ENCODE peak calls at places on chromosomes 11 and 22, in five cellular contexts. S is K562, D is GM12891, J is HepG2, L is GM12878. N is an unnamed sample.

GRCh38 chr11:114183041-114183511 is 113.1 kb upstream of the NNMT start:
- DNase-seq in L (no peak), S (peak; percentile 29), J (no peak), D (no peak), N (no peak)

GRCh38 chr11:16049611-16050010 is 306.7 kb downstream of the SOX6 start:
- DNase-seq in D (no peak), L (no peak), J (no peak), S (no peak), N (no peak)

GRCh38 chr11:31816467-31817053 is 5.4 kb upstream of the PAX6 start:
- DNase-seq in D (no peak), J (no peak), S (peak; percentile 32), L (no peak), N (no peak)

GRCh38 chr11:97860237-97860636 is 1160.5 kb upstream of the CNTN5 start:
- DNase-seq in S (no peak), J (no peak), L (no peak), D (no peak), N (no peak)

GRCh38 chr11:112016765-112017356 is 8.3 kb upstream of the DLAT start:
- DNase-seq in J (no peak), L (no peak), D (no peak), S (no peak), N (no peak)

GRCh38 chr11:73154178-73154577 is 12.1 kb upstream of the FCHSD2 start:
- DNase-seq in L (peak; percentile 95), J (no peak), D (no peak), S (no peak), N (peak; percentile 58)

GRCh38 chr11:83364500-83365059 is 78.4 kb upstream of the CCDC90B start:
- DNase-seq in J (no peak), S (no peak), L (no peak), D (no peak), N (no peak)

GRCh38 chr11:12884751-12885318 is 124.3 kb upstream of the RASSF10 start:
- DNase-seq in L (no peak), S (no peak), J (no peak), D (no peak), N (no peak)

GRCh38 chr11:26088391-26088790 is 243.5 kb upstream of the ANO3 start:
- DNase-seq in D (no peak), L (no peak), J (no peak), S (no peak), N (no peak)

GRCh38 chr11:67301951-67302516 is 1.3 kb upstream of the SSH3 start:
- DNase-seq in D (no peak), J (no peak), S (no peak), L (no peak), N (peak; percentile 13)

GRCh38 chr22:23281406-23282088 is 101.2 kb downstream of the BCR start:
- DNase-seq in L (peak; percentile 25), D (peak; percentile 94), S (peak; percentile 100), J (peak; percentile 66), N (peak; percentile 89)

GRCh38 chr11:71334191-71334590 is 81.8 kb upstream of the SHANK2 start:
- DNase-seq in S (no peak), L (no peak), J (no peak), D (no peak), N (no peak)

GRCh38 chr11:6655790-6656580 is at the start of gene DCHS1:
- DNase-seq in S (peak; percentile 83), L (no peak), D (no peak), J (no peak), N (no peak)

GRCh38 chr11:73359930-73360742 is 16.1 kb upstream of the RELT start:
- DNase-seq in D (peak; percentile 70), L (no peak), S (peak; percentile 55), J (peak; percentile 29), N (no peak)

GRCh38 chr11:133693110-133693509 is 152.2 kb downstream of the SPATA19 start:
- DNase-seq in L (no peak), J (no peak), S (no peak), D (no peak), N (no peak)

GRCh38 chr11:122696662-122697061 is 41.1 kb downstream of the UBASH3B start:
- DNase-seq in D (no peak), S (peak; percentile 23), J (no peak), L (no peak), N (peak; percentile 53)

GRCh38 chr11:44315947-44316387 is 6.0 kb upstream of the ALX4 start:
- DNase-seq in D (no peak), L (no peak), S (no peak), J (no peak), N (no peak)

GRCh38 chr11:113806403-113806802 is 26.8 kb downstream of the CLDN25 start:
- DNase-seq in S (peak; percentile 30), D (no peak), L (no peak), J (peak; percentile 64), N (no peak)

GRCh38 chr22:45192701-45193187 is 29.0 kb downstream of the NUP50 start:
- DNase-seq in L (no peak), S (peak; percentile 31), J (peak; percentile 63), D (no peak), N (no peak)

GRCh38 chr22:38947321-38948112 is 9.9 kb upstream of the APOBEC3A start:
- DNase-seq in D (no peak), L (no peak), J (no peak), S (no peak), N (no peak)

GRCh38 chr11:72584293-72584921 is 89.8 kb downstream of the PDE2A start:
- DNase-seq in S (peak; percentile 74), D (no peak), J (no peak), L (no peak), N (no peak)

GRCh38 chr11:130449996-130450419 is 1.6 kb downstream of the ADAMTS15 start:
- DNase-seq in J (no peak), S (peak; percentile 42), D (no peak), L (no peak), N (no peak)

GRCh38 chr11:96015911-96016565 is 92.1 kb upstream of the MTMR2 start:
- DNase-seq in L (no peak), J (peak; percentile 98), D (no peak), S (no peak), N (no peak)

GRCh38 chr11:133896642-133897330 is 51.5 kb upstream of the SPATA19 start:
- DNase-seq in L (no peak), D (no peak), J (no peak), S (no peak), N (no peak)

GRCh38 chr22:31945971-31946680 is 1.8 kb downstream of the YWHAH start:
- DNase-seq in J (no peak), D (no peak), L (no peak), S (no peak), N (no peak)

GRCh38 chr11:77455740-77456139 is 18.2 kb downstream of the PAK1 start:
- DNase-seq in L (no peak), D (no peak), S (no peak), J (no peak), N (no peak)

GRCh38 chr22:40265783-40266182 is 80.5 kb upstream of the ADSL start:
- DNase-seq in S (no peak), J (no peak), L (no peak), D (no peak), N (no peak)

GRCh38 chr11:57487920-57488319 is 27.6 kb downstream of the SLC43A1 start:
- DNase-seq in J (no peak), D (no peak), L (no peak), S (no peak), N (no peak)

GRCh38 chr11:21564813-21565212 is 628.1 kb upstream of the ANO5 start:
- DNase-seq in L (no peak), J (no peak), D (no peak), S (no peak), N (no peak)

GRCh38 chr11:47408598-47409439 is 429 bp downstream of the SLC39A13 start:
- DNase-seq in J (no peak), D (no peak), L (no peak), S (no peak), N (no peak)

DNA sequence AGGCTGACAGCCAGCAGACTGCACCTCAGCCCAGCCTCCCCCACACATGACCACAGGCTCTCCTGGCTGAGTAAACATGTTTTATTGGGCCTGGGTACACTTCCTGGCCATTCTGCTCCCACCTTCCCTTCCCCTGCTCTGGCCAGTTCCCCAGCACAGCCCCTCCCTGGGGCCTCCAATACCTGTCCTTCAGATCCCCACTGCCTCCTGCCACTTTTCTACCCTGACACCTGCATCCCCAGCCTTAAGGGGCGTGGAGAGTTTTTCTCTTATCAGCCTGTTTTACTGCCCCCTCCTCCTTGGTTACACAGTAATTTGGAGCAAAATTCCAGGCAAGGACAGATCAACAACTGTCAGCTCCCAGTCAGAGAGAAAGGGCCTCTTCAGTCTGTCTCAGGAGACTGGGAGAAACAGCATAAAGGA is at the start of gene ISX:
- DNase-seq in L (no peak), D (no peak), S (peak; percentile 8), J (peak; percentile 54), N (no peak)
- TF ChIP-seq POLR2A in L (no peak), D (no peak), S (no peak), J (no peak), N (no peak)

GRCh38 chr11:28759311-28759710 is 651.1 kb downstream of the METTL15 start:
- DNase-seq in S (no peak), D (no peak), L (no peak), J (no peak), N (no peak)
- TF ChIP-seq TAF1 in S (no peak), D (no peak), L (no peak), J (no peak), N (no peak)

GRCh38 chr11:29641201-29641600 is 375.6 kb downstream of the KCNA4 start:
- DNase-seq in S (no peak), L (no peak), J (no peak), D (no peak), N (no peak)
- TF ChIP-seq POLR2A in S (no peak), L (no peak), J (no peak), D (no peak), N (no peak)

GRCh38 chr22:19644314-19645223 is 69.7 kb upstream of the SEPTIN5 start:
- DNase-seq in L (no peak), S (peak; percentile 79), J (no peak), D (no peak), N (no peak)
- TF ChIP-seq TAF1 in L (no peak), S (no peak), J (no peak), D (no peak), N (no peak)

N was measured in GM12892.